ENCODE peak calls at places on chromosomes 12 and 14, in nine cellular contexts. One of them, this sample, is unnamed.

GRCh38 chr14:54797986-54798385 is 104.6 kb downstream of the GCH1 start:
- DNase-seq in psoas muscle: no peak
- DNase-seq in breast epithelium: no peak
- DNase-seq in CD4-positive, CD25-positive, alpha-beta regulatory T cell: no peak
- DNase-seq in A673: no peak
- DNase-seq in A549: no peak
- DNase-seq in aorta: no peak
- DNase-seq in neuronal stem cell: no peak
- DNase-seq in PC-9: no peak
- DNase-seq in this sample: peak; percentile 13

GRCh38 chr12:56332512-56333196 is 1.1 kb downstream of the PAN2 start:
- DNase-seq in psoas muscle: no peak
- DNase-seq in breast epithelium: no peak
- DNase-seq in CD4-positive, CD25-positive, alpha-beta regulatory T cell: no peak
- DNase-seq in A673: no peak
- DNase-seq in A549: no peak
- DNase-seq in aorta: no peak
- DNase-seq in neuronal stem cell: no peak
- DNase-seq in PC-9: no peak
- DNase-seq in this sample: no peak

GRCh38 chr14:31261523-31261858 is 53.9 kb upstream of the HECTD1 start:
- DNase-seq in psoas muscle: no peak
- DNase-seq in breast epithelium: no peak
- DNase-seq in CD4-positive, CD25-positive, alpha-beta regulatory T cell: no peak
- DNase-seq in A673: no peak
- DNase-seq in A549: no peak
- DNase-seq in aorta: no peak
- DNase-seq in neuronal stem cell: no peak
- DNase-seq in PC-9: no peak
- DNase-seq in this sample: no peak

GRCh38 chr12:110262442-110263388 is 18.3 kb upstream of the ATP2A2 start:
- DNase-seq in psoas muscle: no peak
- DNase-seq in breast epithelium: no peak
- DNase-seq in CD4-positive, CD25-positive, alpha-beta regulatory T cell: no peak
- DNase-seq in A673: no peak
- DNase-seq in A549: no peak
- DNase-seq in aorta: no peak
- DNase-seq in neuronal stem cell: no peak
- DNase-seq in PC-9: no peak
- DNase-seq in this sample: no peak

GRCh38 chr14:75535164-75535898 is 13.1 kb downstream of the BATF start:
- DNase-seq in psoas muscle: no peak
- DNase-seq in breast epithelium: no peak
- DNase-seq in CD4-positive, CD25-positive, alpha-beta regulatory T cell: no peak
- DNase-seq in A673: no peak
- DNase-seq in A549: no peak
- DNase-seq in aorta: no peak
- DNase-seq in neuronal stem cell: no peak
- DNase-seq in PC-9: no peak
- DNase-seq in this sample: no peak

GRCh38 chr14:95841680-95842079 is 35.0 kb upstream of the TUNAR start:
- DNase-seq in psoas muscle: no peak
- DNase-seq in breast epithelium: no peak
- DNase-seq in CD4-positive, CD25-positive, alpha-beta regulatory T cell: no peak
- DNase-seq in A673: no peak
- DNase-seq in A549: no peak
- DNase-seq in aorta: no peak
- DNase-seq in neuronal stem cell: no peak
- DNase-seq in PC-9: no peak
- DNase-seq in this sample: no peak

GRCh38 chr14:74240794-74241610 is 1.8 kb downstream of the VSX2 start:
- DNase-seq in psoas muscle: no peak
- DNase-seq in breast epithelium: no peak
- DNase-seq in CD4-positive, CD25-positive, alpha-beta regulatory T cell: no peak
- DNase-seq in A673: no peak
- DNase-seq in A549: no peak
- DNase-seq in aorta: peak; percentile 78
- DNase-seq in neuronal stem cell: no peak
- DNase-seq in PC-9: no peak
- DNase-seq in this sample: no peak

GRCh38 chr12:52052471-52053186 is 1.4 kb downstream of the NR4A1 start:
- DNase-seq in psoas muscle: no peak
- DNase-seq in breast epithelium: peak; percentile 65
- DNase-seq in CD4-positive, CD25-positive, alpha-beta regulatory T cell: no peak
- DNase-seq in A673: no peak
- DNase-seq in A549: peak; percentile 73
- DNase-seq in aorta: no peak
- DNase-seq in neuronal stem cell: no peak
- DNase-seq in PC-9: peak; percentile 34
- DNase-seq in this sample: no peak

DNA sequence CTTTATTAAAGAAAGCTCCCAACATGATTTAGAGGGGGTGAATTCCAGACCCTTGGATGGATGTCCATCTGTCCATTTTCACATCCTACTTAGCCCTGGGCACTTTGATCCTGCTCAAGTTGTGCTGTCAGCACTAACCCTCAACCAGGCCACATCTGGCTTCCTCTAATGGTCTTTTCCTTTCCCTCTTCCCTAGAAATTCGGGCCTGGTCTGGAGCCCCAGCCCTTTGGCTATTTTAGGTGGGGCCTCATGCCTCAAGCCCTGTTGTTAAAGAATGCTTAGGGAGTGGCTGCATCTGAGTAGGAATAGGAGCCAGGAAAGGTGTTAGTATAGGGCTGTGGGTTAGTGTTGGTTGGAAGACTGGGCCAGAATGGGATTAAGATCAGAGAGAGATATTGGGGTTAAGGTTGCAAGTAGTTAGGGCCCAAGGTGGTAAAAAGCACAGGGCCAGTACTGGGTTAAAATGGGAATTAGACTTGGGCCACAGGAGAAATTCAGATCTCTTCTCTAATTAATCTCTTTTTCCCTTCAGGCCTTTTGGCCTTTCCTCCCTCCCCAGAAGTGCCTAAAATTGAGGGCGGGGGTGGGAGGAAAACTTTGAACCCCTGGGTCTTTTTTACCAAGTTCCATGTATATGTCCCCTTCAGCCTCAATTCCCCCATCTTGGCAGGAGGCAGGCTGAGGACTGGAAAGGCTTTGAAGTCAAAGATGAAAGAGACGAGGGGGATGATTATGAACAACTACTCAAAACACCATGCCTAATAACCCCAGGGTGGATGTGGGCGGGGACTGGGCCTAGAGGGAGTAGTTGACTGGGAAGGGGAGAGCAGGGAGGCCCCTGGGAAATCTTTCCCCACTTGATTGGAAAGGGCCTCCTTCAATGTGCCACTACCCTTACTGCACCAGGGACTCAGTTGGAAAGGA is 3.9 kb upstream of the ZNF385A start:
- DNase-seq in psoas muscle: no peak
- DNase-seq in breast epithelium: no peak
- DNase-seq in CD4-positive, CD25-positive, alpha-beta regulatory T cell: no peak
- DNase-seq in A673: no peak
- DNase-seq in A549: no peak
- DNase-seq in aorta: peak; percentile 52
- DNase-seq in neuronal stem cell: no peak
- DNase-seq in PC-9: no peak
- DNase-seq in this sample: no peak
- H3K27ac ChIP-seq in psoas muscle: no peak overlapping the region
- H3K27ac ChIP-seq in breast epithelium: peak overlapping the region; percentile 90
- H3K27ac ChIP-seq in CD4-positive, CD25-positive, alpha-beta regulatory T cell: no peak overlapping the region
- H3K27ac ChIP-seq in A673: peak overlapping the region; percentile 24
- H3K27ac ChIP-seq in A549: no peak overlapping the region
- H3K27ac ChIP-seq in aorta: no peak overlapping the region
- H3K27ac ChIP-seq in neuronal stem cell: peak overlapping the region; percentile 22
- H3K27ac ChIP-seq in PC-9: peak overlapping the region; percentile 38
- H3K27ac ChIP-seq in this sample: no peak overlapping the region

GRCh38 chr14:105910426-105910825 is 384.0 kb downstream of the TMEM121 start:
- DNase-seq in psoas muscle: peak; percentile 5
- DNase-seq in breast epithelium: no peak
- DNase-seq in CD4-positive, CD25-positive, alpha-beta regulatory T cell: no peak
- DNase-seq in A673: no peak
- DNase-seq in A549: no peak
- DNase-seq in aorta: no peak
- DNase-seq in neuronal stem cell: no peak
- DNase-seq in PC-9: no peak
- DNase-seq in this sample: no peak

GRCh38 chr14:105908006-105908405 is 381.6 kb downstream of the TMEM121 start:
- DNase-seq in psoas muscle: no peak
- DNase-seq in breast epithelium: no peak
- DNase-seq in CD4-positive, CD25-positive, alpha-beta regulatory T cell: no peak
- DNase-seq in A673: no peak
- DNase-seq in A549: no peak
- DNase-seq in aorta: no peak
- DNase-seq in neuronal stem cell: no peak
- DNase-seq in PC-9: no peak
- DNase-seq in this sample: no peak

GRCh38 chr14:105907276-105907675 is 380.9 kb downstream of the TMEM121 start:
- DNase-seq in psoas muscle: no peak
- DNase-seq in breast epithelium: no peak
- DNase-seq in CD4-positive, CD25-positive, alpha-beta regulatory T cell: no peak
- DNase-seq in A673: no peak
- DNase-seq in A549: no peak
- DNase-seq in aorta: no peak
- DNase-seq in neuronal stem cell: no peak
- DNase-seq in PC-9: no peak
- DNase-seq in this sample: no peak

GRCh38 chr14:105908481-105908911 is 382.1 kb downstream of the TMEM121 start:
- DNase-seq in psoas muscle: no peak
- DNase-seq in breast epithelium: no peak
- DNase-seq in CD4-positive, CD25-positive, alpha-beta regulatory T cell: no peak
- DNase-seq in A673: no peak
- DNase-seq in A549: no peak
- DNase-seq in aorta: no peak
- DNase-seq in neuronal stem cell: no peak
- DNase-seq in PC-9: no peak
- DNase-seq in this sample: no peak

DNA sequence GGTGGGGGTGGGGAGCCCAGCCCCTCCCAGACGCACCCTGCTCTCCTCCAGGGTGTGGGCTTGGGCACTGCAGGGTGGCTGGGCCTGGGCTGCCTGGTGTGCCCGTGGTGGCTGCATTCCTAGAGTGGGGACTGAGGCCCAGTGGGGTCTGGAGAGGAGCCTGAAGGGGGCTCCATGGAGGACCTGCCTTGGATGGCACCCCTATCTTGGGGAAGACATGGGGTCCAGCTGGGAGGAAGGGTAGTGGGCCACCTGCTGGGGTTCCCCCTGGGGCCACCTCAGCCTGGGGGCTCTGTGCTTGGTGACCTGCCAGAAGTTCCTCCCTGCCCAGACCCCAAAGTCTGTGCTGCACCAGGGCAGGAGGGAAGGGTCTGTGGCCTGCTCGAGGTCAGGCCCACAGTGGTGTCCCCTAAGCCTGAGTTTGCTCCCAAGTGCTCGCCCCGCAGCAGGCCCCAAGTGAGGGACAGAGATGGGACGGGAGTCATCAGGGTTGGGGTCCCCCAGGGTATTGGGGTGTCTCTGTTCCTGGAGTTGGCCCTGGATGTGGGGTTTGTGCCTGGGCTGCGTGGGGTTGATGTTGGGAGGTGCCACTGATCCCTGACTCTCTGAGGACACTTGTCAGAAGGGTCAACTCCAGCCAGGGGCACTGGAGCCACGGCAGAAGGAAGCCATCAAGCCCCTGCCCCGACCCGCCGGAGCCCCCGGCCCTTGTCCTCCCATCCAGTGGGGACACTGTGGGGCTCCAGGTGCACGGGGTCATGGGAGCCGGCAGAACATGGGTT is 382.9 kb downstream of the TMEM121 start:
- DNase-seq in psoas muscle: no peak
- DNase-seq in breast epithelium: no peak
- DNase-seq in CD4-positive, CD25-positive, alpha-beta regulatory T cell: no peak
- DNase-seq in A673: no peak
- DNase-seq in A549: no peak
- DNase-seq in aorta: no peak
- DNase-seq in neuronal stem cell: no peak
- DNase-seq in PC-9: no peak
- DNase-seq in this sample: no peak
- H3K9me3 ChIP-seq in psoas muscle: no peaks in the 10 kb centered on the region
- H3K9me3 ChIP-seq in breast epithelium: peaks cover 12% of the 10 kb centered on the region
- H3K9me3 ChIP-seq in CD4-positive, CD25-positive, alpha-beta regulatory T cell: no peaks in the 10 kb centered on the region
- H3K9me3 ChIP-seq in A673: no peaks in the 10 kb centered on the region
- H3K9me3 ChIP-seq in A549: no peaks in the 10 kb centered on the region
- H3K9me3 ChIP-seq in aorta: no peaks in the 10 kb centered on the region
- H3K9me3 ChIP-seq in neuronal stem cell: peaks cover 45% of the 10 kb centered on the region
- H3K9me3 ChIP-seq in PC-9: no peaks in the 10 kb centered on the region
- H3K9me3 ChIP-seq in this sample: no peaks in the 10 kb centered on the region

GRCh38 chr12:6559500-6559899 is 3.7 kb upstream of the IFFO1 start:
- DNase-seq in psoas muscle: no peak
- DNase-seq in breast epithelium: no peak
- DNase-seq in CD4-positive, CD25-positive, alpha-beta regulatory T cell: no peak
- DNase-seq in A673: no peak
- DNase-seq in A549: no peak
- DNase-seq in aorta: no peak
- DNase-seq in neuronal stem cell: no peak
- DNase-seq in PC-9: no peak
- DNase-seq in this sample: no peak

GRCh38 chr12:6554990-6555691 is 701 bp downstream of the IFFO1 start:
- DNase-seq in psoas muscle: no peak
- DNase-seq in breast epithelium: no peak
- DNase-seq in CD4-positive, CD25-positive, alpha-beta regulatory T cell: no peak
- DNase-seq in A673: no peak
- DNase-seq in A549: no peak
- DNase-seq in aorta: peak; percentile 78
- DNase-seq in neuronal stem cell: no peak
- DNase-seq in PC-9: no peak
- DNase-seq in this sample: no peak

GRCh38 chr12:6554168-6554989 is 1.5 kb downstream of the IFFO1 start:
- DNase-seq in psoas muscle: peak; percentile 84
- DNase-seq in breast epithelium: no peak
- DNase-seq in CD4-positive, CD25-positive, alpha-beta regulatory T cell: peak; percentile 66
- DNase-seq in A673: peak; percentile 87
- DNase-seq in A549: peak; percentile 82
- DNase-seq in aorta: peak; percentile 92
- DNase-seq in neuronal stem cell: peak; percentile 79
- DNase-seq in PC-9: no peak
- DNase-seq in this sample: peak; percentile 89

GRCh38 chr12:6553051-6553868 is 2.6 kb downstream of the IFFO1 start:
- DNase-seq in psoas muscle: peak; percentile 78
- DNase-seq in breast epithelium: no peak
- DNase-seq in CD4-positive, CD25-positive, alpha-beta regulatory T cell: no peak
- DNase-seq in A673: peak; percentile 74
- DNase-seq in A549: no peak
- DNase-seq in aorta: no peak
- DNase-seq in neuronal stem cell: no peak
- DNase-seq in PC-9: no peak
- DNase-seq in this sample: peak; percentile 88

DNA sequence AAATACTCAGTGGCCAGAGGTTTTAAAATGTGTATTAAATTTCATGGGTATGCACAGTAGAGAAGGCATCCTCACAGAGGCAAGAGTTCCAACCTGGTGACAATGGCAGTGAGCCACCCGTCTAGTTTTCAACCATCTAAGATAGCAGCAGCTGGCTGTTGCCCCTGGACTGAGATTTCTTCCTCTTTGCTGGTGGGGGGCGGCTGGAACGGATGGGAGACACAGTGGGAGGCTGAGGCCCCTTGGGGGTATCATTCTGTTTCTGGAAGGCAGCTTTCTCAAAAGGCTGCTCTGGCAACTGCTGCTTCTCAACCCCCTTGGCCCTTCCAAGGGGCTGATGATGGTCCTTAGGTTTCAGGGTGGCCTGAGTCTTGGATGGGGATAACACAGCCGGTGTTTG is 1.0 kb upstream of the IFFO1 start:
- DNase-seq in psoas muscle: no peak
- DNase-seq in breast epithelium: no peak
- DNase-seq in CD4-positive, CD25-positive, alpha-beta regulatory T cell: no peak
- DNase-seq in A673: no peak
- DNase-seq in A549: no peak
- DNase-seq in aorta: no peak
- DNase-seq in neuronal stem cell: no peak
- DNase-seq in PC-9: no peak
- DNase-seq in this sample: no peak
- H3K27ac ChIP-seq in psoas muscle: peak overlapping the region; percentile 58
- H3K27ac ChIP-seq in breast epithelium: no peak overlapping the region
- H3K27ac ChIP-seq in CD4-positive, CD25-positive, alpha-beta regulatory T cell: peak overlapping the region; percentile 47
- H3K27ac ChIP-seq in A673: no peak overlapping the region
- H3K27ac ChIP-seq in A549: no peak overlapping the region
- H3K27ac ChIP-seq in aorta: no peak overlapping the region
- H3K27ac ChIP-seq in neuronal stem cell: no peak overlapping the region
- H3K27ac ChIP-seq in PC-9: no peak overlapping the region
- H3K27ac ChIP-seq in this sample: peak overlapping the region; percentile 88

GRCh38 chr14:106838991-106839769 is 1312.8 kb downstream of the TMEM121 start:
- DNase-seq in psoas muscle: no peak
- DNase-seq in breast epithelium: no peak
- DNase-seq in CD4-positive, CD25-positive, alpha-beta regulatory T cell: no peak
- DNase-seq in A673: no peak
- DNase-seq in A549: no peak
- DNase-seq in aorta: no peak
- DNase-seq in neuronal stem cell: no peak
- DNase-seq in PC-9: no peak
- DNase-seq in this sample: no peak
- H3K9me3 ChIP-seq in psoas muscle: no peaks in the 10 kb centered on the region
- H3K9me3 ChIP-seq in breast epithelium: no peaks in the 10 kb centered on the region
- H3K9me3 ChIP-seq in CD4-positive, CD25-positive, alpha-beta regulatory T cell: no peaks in the 10 kb centered on the region
- H3K9me3 ChIP-seq in A673: no peaks in the 10 kb centered on the region
- H3K9me3 ChIP-seq in A549: no peaks in the 10 kb centered on the region
- H3K9me3 ChIP-seq in aorta: no peaks in the 10 kb centered on the region
- H3K9me3 ChIP-seq in neuronal stem cell: peaks cover 50% of the 10 kb centered on the region
- H3K9me3 ChIP-seq in PC-9: no peaks in the 10 kb centered on the region
- H3K9me3 ChIP-seq in this sample: no peaks in the 10 kb centered on the region

This sample was measured in tibial artery.